ENCODE peak calls at places on chromosomes 4 and X, in ten cellular contexts. C is IMR-90; L is colonic mucosa; T is heart left ventricle; I is SK-N-SH; E is PC-3; Z is A549; F is CD8-positive, alpha-beta T cell; W is stomach; Q is neural progenitor cell. P is an unnamed sample. For H3K4me1, the result is how much of the 10 kb centered on the place peaks cover.

GRCh38 chr4:173333658-173334084 is 487 bp downstream of the HMGB2 start:
- DNase-seq in I (peak), F (peak), T (peak), L (peak), Z (no peak), E (peak), W (peak), C (peak), Q (peak), P (peak)

GRCh38 chr4:6252051-6252450 is 17.6 kb upstream of the WFS1 start:
- DNase-seq in F (no peak), W (no peak), C (no peak), E (no peak), Q (no peak), I (no peak), T (no peak), L (no peak), Z (no peak), P (no peak)

GRCh38 chr4:185640809-185641675 is 105.7 kb upstream of the PDLIM3 start:
- DNase-seq in W (no peak), I (peak), Z (peak), T (no peak), E (peak), F (no peak), C (peak), L (no peak), Q (peak), P (peak)

GRCh38 chr4:37389967-37390580 is 145.5 kb downstream of the NWD2 start:
- DNase-seq in F (no peak), T (no peak), Q (peak), E (peak), W (no peak), I (peak), C (peak), Z (peak), L (peak), P (peak)

GRCh38 chr4:48031802-48032525 is 15.4 kb downstream of the NIPAL1 start:
- DNase-seq in F (no peak), W (peak), Z (no peak), E (no peak), L (no peak), T (peak), C (peak), I (no peak), Q (no peak), P (peak)

GRCh38 chrX:77422886-77423648 is 24.1 kb upstream of the FGF16 start:
- DNase-seq in F (no peak), T (no peak), L (no peak), W (no peak), E (no peak), C (no peak), I (no peak), Q (peak), Z (no peak), P (no peak)

GRCh38 chr4:154277164-154277563 is 214.4 kb downstream of the DCHS2 start:
- DNase-seq in C (no peak), F (no peak), I (no peak), Z (no peak), E (no peak), L (no peak), T (no peak), W (no peak), Q (peak), P (no peak)

GRCh38 chr4:158769175-158769831 is 477 bp downstream of the FNIP2 start:
- DNase-seq in I (no peak), W (peak), L (peak), C (no peak), T (peak), F (peak), Z (no peak), Q (no peak), E (peak), P (peak)

GRCh38 chr4:26052663-26053534 is 138.9 kb downstream of the SMIM20 start:
- DNase-seq in L (no peak), E (no peak), T (no peak), Q (no peak), W (no peak), C (no peak), F (no peak), Z (no peak), I (no peak), P (no peak)

GRCh38 chrX:143853488-143853887 is 30.4 kb upstream of the UBE2NL start:
- DNase-seq in L (no peak), T (no peak), F (no peak), E (no peak), I (no peak), W (no peak), Z (no peak), C (no peak), Q (no peak), P (no peak)

GRCh38 chr4:121943941-121944340 is 7.9 kb downstream of the TRPC3 start:
- DNase-seq in W (no peak), E (no peak), I (peak), C (no peak), F (no peak), T (no peak), L (no peak), Q (peak), Z (peak), P (no peak)

GRCh38 chr4:180058731-180059215 is 2184.4 kb upstream of the TENM3 start:
- DNase-seq in F (no peak), E (peak), T (no peak), Q (peak), I (peak), W (no peak), C (peak), Z (peak), L (peak), P (peak)

GRCh38 chr4:120844528-120844921 is 78.0 kb downstream of the PRDM5 start:
- DNase-seq in T (no peak), Q (no peak), E (no peak), Z (no peak), F (no peak), W (no peak), I (no peak), C (no peak), L (no peak), P (no peak)

GRCh38 chr4:82704156-82704555 is 94.4 kb downstream of the SCD5 start:
- DNase-seq in Q (no peak), T (no peak), W (no peak), I (no peak), L (no peak), Z (no peak), C (peak), E (no peak), F (no peak), P (no peak)

GRCh38 chr4:141571368-141571767 is 65.0 kb upstream of the IL15 start:
- DNase-seq in I (no peak), Z (peak), W (no peak), F (no peak), L (no peak), E (peak), C (peak), Q (no peak), T (no peak), P (no peak)

GRCh38 chr4:8095956-8096689 is 62.5 kb downstream of the ABLIM2 start:
- DNase-seq in F (no peak), W (no peak), L (no peak), T (no peak), Z (no peak), E (peak), I (no peak), C (peak), Q (no peak), P (no peak)

GRCh38 chr4:102560115-102560514 is 59.0 kb downstream of the NFKB1 start:
- DNase-seq in F (no peak), E (no peak), I (no peak), Q (no peak), Z (no peak), T (no peak), W (no peak), L (no peak), C (no peak), P (no peak)
- H3K4me1 ChIP-seq in F (half or more), E (under half), I (under half), Q (under half), Z (under half), T (under half), W (under half), L (under half), C (under half), P (under half)

GRCh38 chr4:170854097-170854496 is 764.3 kb upstream of the AADAT start:
- DNase-seq in C (no peak), Q (no peak), E (no peak), Z (no peak), F (no peak), I (no peak), W (no peak), L (no peak), T (no peak), P (no peak)

GRCh38 chr4:170849969-170850368 is 760.2 kb upstream of the AADAT start:
- DNase-seq in I (no peak), L (no peak), F (no peak), Q (no peak), W (no peak), C (no peak), T (no peak), E (no peak), Z (no peak), P (no peak)

DNA sequence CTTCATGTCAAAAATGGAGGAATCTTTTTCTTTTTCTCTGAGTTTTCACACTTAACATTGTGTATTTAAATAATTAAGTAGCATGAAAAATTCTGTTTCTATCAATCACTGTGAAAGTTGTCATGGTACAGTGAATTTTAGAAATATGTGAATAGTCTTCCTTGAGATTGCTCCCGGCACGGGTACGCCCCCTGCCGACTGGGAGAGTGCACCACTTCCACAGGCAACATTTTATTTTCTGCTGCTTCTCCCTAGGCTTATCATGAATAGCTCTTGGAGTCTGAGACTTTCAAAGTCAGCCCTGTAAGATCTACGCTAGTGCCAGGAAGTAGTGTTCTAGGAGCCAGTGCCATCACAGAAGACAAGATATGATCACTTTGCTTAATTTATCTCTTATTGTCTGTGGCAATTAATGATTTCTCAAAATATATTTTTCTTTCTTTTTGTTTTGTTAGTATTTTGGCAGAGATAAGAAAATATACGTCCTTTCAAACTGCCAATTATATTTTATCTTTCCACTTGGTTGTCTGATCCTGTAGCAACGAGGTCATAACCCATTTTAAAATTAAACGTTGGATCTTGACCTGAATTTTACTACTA is 763.8 kb upstream of the AADAT start:
- DNase-seq in Z (peak), C (no peak), L (peak), I (peak), E (peak), W (peak), F (no peak), Q (peak), T (no peak), P (peak)
- TF ChIP-seq CTCF in Z (peak), C (peak), L (peak), I (peak), E (peak), W (peak), F (no peak), Q (peak), T (peak), P (peak)

DNA sequence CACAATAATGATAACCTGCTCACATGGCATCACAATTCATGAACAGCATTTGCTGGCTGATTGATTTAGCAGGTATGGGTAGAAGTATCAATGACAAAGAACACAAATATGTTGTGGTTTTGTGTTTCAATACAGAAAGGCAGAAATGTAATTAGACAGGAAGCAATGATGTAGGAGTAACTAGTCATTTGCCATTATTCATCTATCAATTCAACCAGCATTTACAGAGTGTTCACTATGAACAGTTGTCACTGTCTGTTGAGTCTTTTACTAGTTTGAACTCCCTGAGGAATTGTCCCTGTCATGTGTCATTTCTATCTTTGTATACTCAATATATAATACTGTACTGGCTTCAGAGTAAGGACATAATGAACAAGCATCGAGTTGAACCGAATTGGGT is 51.5 kb upstream of the ARHGAP24 start:
- DNase-seq in W (no peak), C (no peak), Z (no peak), T (no peak), I (no peak), F (no peak), L (no peak), E (peak), Q (no peak), P (no peak)
- H3K4me1 ChIP-seq in W (under half), C (under half), Z (under half), T (under half), I (under half), F (under half), L (under half), E (under half), Q (under half), P (under half)

GRCh38 chrX:45818913-45819312 is 618.2 kb upstream of the DIPK2B start:
- DNase-seq in L (no peak), C (no peak), Z (no peak), T (no peak), Q (no peak), F (no peak), E (no peak), W (no peak), I (no peak), P (no peak)

GRCh38 chrX:45830343-45830742 is 629.7 kb upstream of the DIPK2B start:
- DNase-seq in L (no peak), F (no peak), E (no peak), C (no peak), W (no peak), Q (no peak), T (no peak), Z (no peak), I (no peak), P (no peak)

GRCh38 chrX:45822124-45822523 is 621.4 kb upstream of the DIPK2B start:
- DNase-seq in W (no peak), Z (no peak), T (no peak), I (no peak), L (no peak), C (no peak), E (peak), F (no peak), Q (no peak), P (no peak)

DNA sequence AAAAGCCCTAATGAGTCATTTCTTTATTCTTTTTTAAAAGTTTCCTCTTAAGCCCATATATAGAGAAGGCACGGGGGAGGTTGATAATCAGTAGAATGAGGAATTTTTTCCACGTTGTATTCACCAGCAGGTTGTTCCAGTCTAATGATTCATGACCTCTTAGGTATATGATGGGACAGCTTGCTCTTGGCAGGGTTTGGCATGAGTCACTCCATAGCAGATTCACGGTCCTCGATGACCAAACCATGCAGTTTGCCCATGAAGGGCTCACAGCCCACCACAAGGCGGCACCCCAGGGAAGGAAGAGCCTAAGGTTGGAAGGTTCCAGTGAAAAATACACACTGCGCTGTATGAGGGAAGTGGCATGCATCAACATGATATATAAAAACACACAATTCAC is 623.8 kb upstream of the DIPK2B start:
- DNase-seq in C (peak), I (peak), T (no peak), Z (peak), Q (peak), W (no peak), E (peak), L (no peak), F (no peak), P (peak)
- TF ChIP-seq CTCF in C (peak), I (peak), T (no peak), Z (peak), Q (peak), W (no peak), E (peak), L (no peak), F (no peak), P (no peak)

DNA sequence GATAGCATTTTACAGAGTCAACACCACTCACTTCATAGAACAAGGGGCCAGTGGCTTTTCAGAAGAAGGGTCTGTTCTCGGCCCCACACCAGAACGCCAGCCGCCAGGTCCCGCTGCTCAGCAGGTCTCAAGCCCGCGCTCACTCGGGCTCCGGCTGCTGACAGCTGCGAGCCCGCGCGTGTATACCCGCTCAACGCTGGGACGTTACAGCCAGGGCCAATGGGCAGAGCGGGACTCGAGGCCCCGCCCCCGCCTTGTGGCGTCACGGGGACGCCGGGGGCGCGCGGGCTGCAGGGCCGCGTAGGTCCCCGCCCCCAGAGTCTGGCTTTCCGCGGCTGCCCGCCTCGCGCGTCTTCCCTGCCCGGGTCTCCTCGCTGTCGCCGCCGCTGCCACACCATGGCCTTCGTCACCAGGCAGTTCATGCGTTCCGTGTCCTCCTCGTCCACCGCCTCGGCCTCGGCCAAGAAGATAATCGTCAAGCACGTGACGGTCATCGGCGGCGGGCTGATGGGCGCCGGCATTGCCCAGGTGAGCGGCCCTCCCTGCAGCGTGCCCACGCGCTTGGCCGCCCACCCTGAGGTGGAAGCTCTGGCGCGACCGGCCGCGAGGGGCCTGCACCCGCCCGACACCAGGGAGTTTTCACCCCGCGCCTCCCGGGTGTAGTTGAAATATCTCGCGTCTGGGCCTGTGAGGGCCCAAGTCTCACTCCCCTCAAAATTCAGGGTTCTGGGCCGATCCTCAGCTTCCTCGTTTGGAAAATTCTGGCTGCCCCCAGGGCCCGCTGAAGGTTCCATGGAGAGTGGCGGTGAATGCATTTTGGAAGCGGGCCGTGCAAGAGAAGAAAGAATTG is at the start of gene HADH:
- DNase-seq in T (peak), E (peak), W (peak), Q (peak), L (peak), Z (peak), C (peak), F (peak), I (peak), P (peak)
- H3K4me1 ChIP-seq in T (half or more), E (under half), W (half or more), Q (under half), L (under half), Z (under half), C (under half), F (under half), I (under half), P (half or more)

DNA sequence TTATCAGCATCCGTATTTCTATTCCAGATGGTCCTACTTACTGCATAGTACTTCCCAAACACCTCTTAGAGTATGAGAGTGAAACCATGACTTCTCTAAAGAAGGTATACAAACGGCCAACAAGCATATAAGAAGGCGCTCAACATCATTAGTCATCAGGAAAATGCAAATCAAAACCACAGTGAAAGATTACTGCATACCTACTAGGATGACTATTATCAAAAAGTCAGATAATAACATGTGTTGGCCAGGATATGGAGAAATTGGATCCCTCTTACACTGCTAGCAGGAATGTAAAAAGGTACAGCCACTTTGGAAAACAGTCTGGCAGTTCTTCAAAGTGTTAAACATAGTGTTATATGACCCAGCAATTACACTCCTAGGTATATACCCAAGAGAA is 215.3 kb upstream of the CXorf66 start:
- DNase-seq in Z (no peak), W (no peak), L (no peak), E (peak), C (peak), I (no peak), Q (no peak), T (no peak), F (no peak), P (no peak)
- TF ChIP-seq CTCF in Z (no peak), W (no peak), L (no peak), E (no peak), C (no peak), I (no peak), Q (no peak), T (no peak), F (no peak), P (no peak)

DNA sequence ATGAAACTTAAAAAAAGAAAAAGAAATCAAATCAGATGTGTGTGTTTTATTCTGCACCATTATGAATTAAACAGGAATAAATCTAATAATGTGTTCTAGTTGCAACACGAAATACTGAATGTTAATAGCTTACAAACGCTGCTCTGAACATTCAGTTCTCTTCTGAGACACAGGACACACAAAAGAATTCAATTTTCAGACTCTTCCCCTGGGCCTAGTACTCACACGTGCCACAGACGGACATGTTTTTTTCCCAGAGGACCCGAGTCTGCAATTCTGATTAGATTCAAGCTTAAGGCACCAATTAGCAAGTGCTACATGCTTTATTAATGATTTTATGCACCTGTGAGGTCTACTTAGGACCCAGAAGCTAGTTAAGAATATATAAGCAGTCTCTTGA is 20.5 kb downstream of the C4orf54 start:
- DNase-seq in W (no peak), C (no peak), E (no peak), F (no peak), Q (no peak), L (no peak), T (no peak), I (no peak), Z (no peak), P (no peak)
- H3K4me1 ChIP-seq in W (under half), C (under half), E (under half), F (under half), Q (under half), L (under half), T (under half), I (under half), Z (under half), P (under half)